ENCODE peak calls at places on chromosomes 16 and 17, in four cellular contexts. O, C, K and N are unnamed samples.
A peak's percentile ranks its signal among the peaks of the same experiment; 100 is the strongest.

GRCh38 chr16:77500286-77500598 is 65.4 kb upstream of the ADAMTS18 start:
- DNase-seq in C (no peak), O (no peak), K (no peak), N (no peak)

GRCh38 chr16:49559242-49559641 is 185.6 kb downstream of the C16orf78 start:
- DNase-seq in O (no peak), C (no peak), K (no peak), N (no peak)

GRCh38 chr17:48307814-48308411 is 122.1 kb downstream of the SKAP1 start:
- DNase-seq in K (peak; percentile 32), O (peak; percentile 42), C (peak; percentile 44), N (peak; percentile 66)

GRCh38 chr16:86231321-86231995 is 278.9 kb upstream of the FOXF1 start:
- DNase-seq in C (no peak), O (no peak), K (no peak), N (no peak)

GRCh38 chr17:8955560-8955959 is 9.9 kb downstream of the PIK3R5 start:
- DNase-seq in C (no peak), O (no peak), K (no peak), N (no peak)

GRCh38 chr17:45954914-45955313 is 44.1 kb upstream of the STH start:
- DNase-seq in K (no peak), C (no peak), O (no peak), N (no peak)

GRCh38 chr17:78960945-78961344 is 18.8 kb downstream of the LGALS3BP start:
- DNase-seq in O (no peak), K (no peak), C (no peak), N (no peak)

GRCh38 chr17:11742891-11743290 is 144.6 kb downstream of the DNAH9 start:
- DNase-seq in O (no peak), K (no peak), C (no peak), N (no peak)

GRCh38 chr16:82182237-82183003 is 12.4 kb upstream of the MPHOSPH6 start:
- DNase-seq in K (no peak), C (no peak), O (no peak), N (no peak)

GRCh38 chr17:62627219-62627903 is at the start of gene MRC2:
- DNase-seq in C (peak; percentile 83), K (peak; percentile 30), O (peak; percentile 30), N (peak; percentile 53)

GRCh38 chr17:56499799-56500388 is 93.6 kb upstream of the NOG start:
- DNase-seq in O (no peak), C (peak; percentile 4), K (no peak), N (peak; percentile 50)

GRCh38 chr16:66375451-66375850 is 9.0 kb downstream of the CDH5 start:
- DNase-seq in C (no peak), K (no peak), O (no peak), N (no peak)

GRCh38 chr16:29745853-29746345 is at the start of gene C16orf54:
- DNase-seq in K (no peak), C (no peak), O (no peak), N (no peak)

GRCh38 chr17:44922746-44923470 is 7.6 kb upstream of the GFAP start:
- DNase-seq in O (no peak), K (no peak), C (no peak), N (no peak)

GRCh38 chr17:8894673-8895578 is 27.5 kb upstream of the PIK3R6 start:
- DNase-seq in O (peak; percentile 46), K (peak; percentile 8), C (peak; percentile 47), N (peak; percentile 49)

GRCh38 chr16:69444873-69445517 is 20.6 kb downstream of the CYB5B start:
- DNase-seq in K (no peak), C (no peak), O (no peak), N (no peak)

GRCh38 chr17:16406742-16407674 is 8.4 kb upstream of the TRPV2 start:
- DNase-seq in O (no peak), C (peak; percentile 29), K (no peak), N (no peak)

GRCh38 chr17:7613769-7614421 is 802 bp downstream of the FXR2 start:
- DNase-seq in O (no peak), C (peak; percentile 39), K (no peak), N (peak; percentile 41)

GRCh38 chr17:7612294-7612640 is 2.4 kb downstream of the FXR2 start:
- DNase-seq in O (no peak), K (no peak), C (no peak), N (no peak)

GRCh38 chr17:7614422-7615264 is at the start of gene FXR2:
- DNase-seq in K (peak; percentile 100), O (peak; percentile 100), C (peak; percentile 98), N (peak; percentile 98)

GRCh38 chr17:7610641-7611040 is 4.1 kb downstream of the FXR2 start:
- DNase-seq in C (no peak), O (no peak), K (no peak), N (no peak)

GRCh38 chr17:7611635-7612293 is 2.9 kb downstream of the FXR2 start:
- DNase-seq in C (no peak), K (no peak), O (no peak), N (no peak)
- H3K4me3 ChIP-seq in C (peak overlapping the region; percentile 29), K (peak overlapping the region; percentile 33), O (no peak overlapping the region), N (no peak overlapping the region)

DNA sequence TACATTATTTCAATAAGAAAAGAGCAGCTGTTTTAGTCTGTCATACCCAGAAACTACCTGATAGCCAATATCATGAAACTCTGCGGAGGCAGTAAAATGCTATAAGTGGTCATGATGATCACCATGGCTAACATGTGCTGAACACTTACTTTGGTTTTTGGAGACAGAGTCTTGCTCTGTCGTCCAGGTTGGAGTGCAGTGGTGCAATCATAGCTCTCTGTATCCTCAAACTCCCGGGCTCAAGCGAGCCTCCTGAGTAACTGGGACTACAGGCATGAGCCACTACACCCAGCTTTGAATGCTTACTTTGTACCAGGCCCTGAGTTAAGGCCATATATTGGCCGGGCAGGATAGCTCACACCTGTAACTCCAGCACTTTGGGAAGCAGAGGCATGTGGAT is 101.2 kb upstream of the DHX40 start:
- DNase-seq in C (no peak), K (no peak), O (no peak), N (no peak)
- H3K4me3 ChIP-seq in C (no peak overlapping the region), K (no peak overlapping the region), O (no peak overlapping the region), N (no peak overlapping the region)

DNA sequence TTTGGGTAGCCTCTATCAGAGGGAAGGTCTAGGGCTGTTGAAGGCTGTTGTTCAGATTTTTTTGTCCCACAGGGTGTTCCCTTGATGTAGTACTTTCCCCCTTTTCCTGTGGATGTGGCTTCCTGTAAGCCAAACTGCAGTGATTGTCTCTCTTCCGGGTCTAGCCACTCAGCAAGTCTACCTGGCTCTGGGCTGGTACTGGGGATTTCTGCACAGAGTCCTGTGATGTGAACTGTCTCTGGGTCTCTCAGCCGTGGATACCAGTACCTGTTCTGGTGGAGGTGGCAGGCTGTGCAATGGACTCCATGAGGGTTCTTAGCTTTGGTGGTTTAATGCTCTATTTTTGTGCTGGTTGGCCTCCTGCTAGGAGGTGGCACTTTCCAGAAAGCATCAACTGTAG is 23.3 kb upstream of the CCR7 start:
- DNase-seq in K (no peak), C (no peak), O (no peak), N (no peak)
- H3K4me3 ChIP-seq in K (no peak overlapping the region), C (no peak overlapping the region), O (no peak overlapping the region), N (no peak overlapping the region)

DNA sequence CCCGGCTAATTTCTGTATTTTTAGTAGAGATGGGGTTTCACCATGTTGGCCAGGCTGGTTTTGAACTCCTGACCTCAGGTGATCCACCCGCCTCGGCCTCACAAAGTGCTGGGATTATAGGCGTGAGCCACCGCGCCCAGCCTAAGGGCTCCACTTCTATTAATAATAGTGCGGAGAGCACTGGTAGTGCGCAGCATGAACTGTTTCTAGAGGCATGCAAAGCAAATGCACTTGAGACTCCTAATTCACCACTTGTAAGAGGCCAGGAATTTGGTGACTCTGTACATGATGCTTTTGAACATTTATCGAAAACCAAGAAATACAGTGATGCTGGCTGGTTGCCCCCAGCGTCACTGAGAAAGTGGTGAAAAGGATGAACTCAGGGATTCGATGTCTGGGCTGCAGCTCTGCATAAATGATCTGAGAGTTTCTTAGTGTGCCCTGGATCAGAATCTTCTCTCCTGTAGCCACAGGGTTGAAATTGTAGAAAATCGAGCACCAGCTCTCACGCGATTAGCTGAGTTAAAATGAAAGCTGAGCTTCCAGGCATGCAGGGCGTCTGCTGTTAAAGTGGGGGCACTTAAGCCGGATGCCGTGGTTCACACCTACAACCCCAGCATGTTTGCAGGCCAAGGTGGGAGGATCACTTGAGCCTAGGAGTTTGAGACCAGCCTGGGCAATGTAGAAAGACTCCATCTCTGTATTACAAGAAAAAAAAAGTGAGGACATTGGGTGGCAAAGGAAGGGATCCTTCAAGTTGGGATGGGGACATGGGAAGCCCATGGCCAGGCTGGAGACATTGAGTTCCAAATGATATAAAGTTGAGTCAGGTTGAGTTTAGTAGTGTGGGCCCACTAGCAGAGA is 4.8 kb downstream of the RNF213 start:
- DNase-seq in C (peak; percentile 41), K (no peak), O (no peak), N (no peak)
- H3K4me3 ChIP-seq in C (no peak overlapping the region), K (no peak overlapping the region), O (no peak overlapping the region), N (no peak overlapping the region)

GRCh38 chr17:41579484-41580243 is 7.0 kb downstream of the KRT14 start:
- DNase-seq in O (peak; percentile 92), C (peak; percentile 39), K (peak; percentile 6), N (peak; percentile 94)

GRCh38 chr17:41581366-41582060 is 5.2 kb downstream of the KRT14 start:
- DNase-seq in O (no peak), C (no peak), K (no peak), N (no peak)

GRCh38 chr17:41578971-41579370 is 7.1 kb upstream of the KRT9 start:
- DNase-seq in O (no peak), K (no peak), C (no peak), N (no peak)

GRCh38 chr17:41580651-41581365 is 5.9 kb downstream of the KRT14 start:
- DNase-seq in O (no peak), K (no peak), C (no peak), N (peak; percentile 91)

GRCh38 chr17:41580244-41580575 is 6.5 kb downstream of the KRT14 start:
- DNase-seq in O (no peak), C (no peak), K (no peak), N (peak; percentile 69)
- H3K4me3 ChIP-seq in O (no peak overlapping the region), C (no peak overlapping the region), K (no peak overlapping the region), N (no peak overlapping the region)

GRCh38 chr16:16788004-16788403 is 409.1 kb downstream of the NPIPA7 start:
- DNase-seq in O (no peak), C (no peak), K (no peak), N (no peak)
- H3K4me3 ChIP-seq in O (no peak overlapping the region), C (no peak overlapping the region), K (no peak overlapping the region), N (no peak overlapping the region)